ENCODE peak calls at places on chromosomes 7 and 10, in eight cellular contexts. T is GM23248, W is hepatocyte, Z is SK-N-SH, M is OCI-LY7, G is GM23338, J is HCT116, L is PC-9. D is an unnamed sample.
A peak's percentile ranks its signal among the peaks of the same experiment; 100 is the strongest.

GRCh38 chr10:133544506-133544905 is 17.3 kb downstream of the CYP2E1 start:
- DNase-seq in Z (no peak), G (no peak), W (no peak), L (no peak), T (no peak), J (no peak), M (no peak), D (no peak)

GRCh38 chr10:127928021-127928806 is 21.3 kb downstream of the PTPRE start:
- DNase-seq in G (no peak), Z (peak; percentile 57), J (no peak), T (peak; percentile 77), W (peak; percentile 45), L (no peak), M (no peak), D (no peak)

GRCh38 chr7:57215423-57215822 is 83.2 kb upstream of the ZNF479 start:
- DNase-seq in W (no peak), M (no peak), G (no peak), L (no peak), Z (no peak), J (no peak), T (no peak), D (no peak)

GRCh38 chr7:152759655-152760383 is at the start of gene ACTR3B:
- DNase-seq in W (peak; percentile 96), G (peak; percentile 92), T (peak; percentile 94), J (peak; percentile 66), Z (peak; percentile 100), M (peak; percentile 91), L (peak; percentile 90), D (peak; percentile 96)

GRCh38 chr7:123191132-123191531 is 8.6 kb downstream of the SLC13A1 start:
- DNase-seq in Z (no peak), T (no peak), W (peak; percentile 23), M (no peak), J (no peak), G (no peak), L (peak; percentile 54), D (no peak)

GRCh38 chr7:42689626-42690025 is 222.2 kb downstream of the C7orf25 start:
- DNase-seq in Z (no peak), W (no peak), L (no peak), M (no peak), T (peak; percentile 42), G (no peak), J (no peak), D (no peak)

GRCh38 chr7:74388880-74389415 is 64.8 kb upstream of the GTF2IRD1 start:
- DNase-seq in G (no peak), L (no peak), T (no peak), J (no peak), Z (peak; percentile 23), W (no peak), M (no peak), D (no peak)

GRCh38 chr10:31413325-31413724 is 94.3 kb downstream of the ZEB1 start:
- DNase-seq in M (no peak), L (no peak), G (no peak), J (no peak), Z (peak; percentile 26), W (no peak), T (no peak), D (no peak)

GRCh38 chr7:27953361-27953760 is 213.4 kb downstream of the TAX1BP1 start:
- DNase-seq in T (peak; percentile 38), G (no peak), M (no peak), W (no peak), J (no peak), Z (no peak), L (no peak), D (no peak)

GRCh38 chr10:2949948-2950354 is 117.4 kb upstream of the PFKP start:
- DNase-seq in J (no peak), G (no peak), Z (no peak), W (no peak), M (no peak), T (peak; percentile 89), L (no peak), D (peak; percentile 87)

GRCh38 chr7:54932818-54933543 is 85.8 kb upstream of the EGFR start:
- DNase-seq in T (peak; percentile 83), G (peak; percentile 81), W (peak; percentile 85), M (no peak), J (peak; percentile 28), L (peak; percentile 91), Z (peak; percentile 96), D (no peak)

GRCh38 chr7:140262242-140262903 is 85.6 kb upstream of the KDM7A start:
- DNase-seq in M (no peak), T (no peak), G (no peak), W (no peak), Z (no peak), L (no peak), J (no peak), D (no peak)

GRCh38 chr7:71131753-71132520 is at the start of gene GALNT17:
- DNase-seq in M (no peak), T (no peak), J (no peak), L (no peak), W (peak; percentile 19), Z (peak; percentile 40), G (peak; percentile 68), D (no peak)

GRCh38 chr10:76206797-76207352 is 775.5 kb downstream of the LRMDA start:
- DNase-seq in W (no peak), L (no peak), G (no peak), Z (no peak), T (no peak), J (no peak), M (no peak), D (no peak)
- H3K9me2 ChIP-seq in W (no peaks in the 10 kb centered on the region), L (no peaks in the 10 kb centered on the region), G (peaks cover 12% of the 10 kb centered on the region), Z (no peaks in the 10 kb centered on the region), T (no peaks in the 10 kb centered on the region), J (no peaks in the 10 kb centered on the region), M (no peaks in the 10 kb centered on the region), D (no peaks in the 10 kb centered on the region)

GRCh38 chr7:1433128-1433920 is 25.9 kb downstream of the MICALL2 start:
- DNase-seq in L (no peak), W (no peak), M (no peak), Z (no peak), J (no peak), T (no peak), G (no peak), D (no peak)
- H3K9me2 ChIP-seq in L (no peaks in the 10 kb centered on the region), W (no peaks in the 10 kb centered on the region), M (no peaks in the 10 kb centered on the region), Z (no peaks in the 10 kb centered on the region), J (no peaks in the 10 kb centered on the region), T (no peaks in the 10 kb centered on the region), G (no peaks in the 10 kb centered on the region), D (no peaks in the 10 kb centered on the region)

GRCh38 chr7:17900464-17900863 is 39.8 kb downstream of the SNX13 start:
- DNase-seq in G (no peak), M (no peak), Z (no peak), J (no peak), L (no peak), T (no peak), W (no peak), D (no peak)

GRCh38 chr7:17898111-17898510 is 42.2 kb downstream of the SNX13 start:
- DNase-seq in J (no peak), L (no peak), W (no peak), G (no peak), M (no peak), T (no peak), Z (no peak), D (no peak)

GRCh38 chr7:17907014-17907413 is 33.3 kb downstream of the SNX13 start:
- DNase-seq in W (no peak), L (no peak), G (no peak), T (peak; percentile 18), M (no peak), Z (no peak), J (no peak), D (no peak)

GRCh38 chr7:17902599-17902998 is 37.7 kb downstream of the SNX13 start:
- DNase-seq in Z (no peak), G (peak; percentile 75), T (no peak), W (no peak), J (no peak), L (no peak), M (no peak), D (no peak)

DNA sequence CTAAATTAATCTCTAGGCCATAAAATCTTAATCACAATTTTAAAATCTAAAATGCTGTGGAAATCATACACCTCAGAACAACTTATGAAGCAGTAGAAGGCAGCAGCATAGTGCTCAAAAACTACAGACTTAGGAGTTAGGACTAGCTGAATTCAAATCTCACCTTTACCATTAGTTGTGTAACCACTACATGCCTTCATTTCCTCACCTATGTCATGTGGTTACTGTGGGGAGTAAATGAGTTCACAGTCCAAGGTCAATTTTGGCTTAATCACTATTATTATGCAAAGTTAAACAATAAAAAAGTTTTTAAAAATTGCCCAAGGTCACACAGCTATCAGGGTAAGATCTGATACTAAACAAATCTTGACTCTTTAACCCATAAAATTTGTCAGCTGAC is 37.0 kb downstream of the SNX13 start:
- DNase-seq in M (no peak), W (no peak), L (no peak), Z (no peak), G (no peak), T (no peak), J (no peak), D (no peak)
- H3K9me2 ChIP-seq in M (no peaks in the 10 kb centered on the region), W (no peaks in the 10 kb centered on the region), L (no peaks in the 10 kb centered on the region), Z (no peaks in the 10 kb centered on the region), G (no peaks in the 10 kb centered on the region), T (no peaks in the 10 kb centered on the region), J (no peaks in the 10 kb centered on the region), D (no peaks in the 10 kb centered on the region)

GRCh38 chr10:7028809-7029166 is 382.0 kb downstream of the SFMBT2 start:
- DNase-seq in G (no peak), L (no peak), M (no peak), T (peak; percentile 2), W (no peak), J (no peak), Z (no peak), D (no peak)

GRCh38 chr10:7029672-7030071 is 381.2 kb downstream of the SFMBT2 start:
- DNase-seq in W (no peak), M (no peak), J (no peak), Z (no peak), T (no peak), L (no peak), G (no peak), D (no peak)

GRCh38 chr10:7026818-7027217 is 384.0 kb downstream of the SFMBT2 start:
- DNase-seq in G (no peak), J (no peak), W (no peak), M (no peak), Z (no peak), L (no peak), T (no peak), D (no peak)

GRCh38 chr10:7027913-7028808 is 382.7 kb downstream of the SFMBT2 start:
- DNase-seq in W (no peak), M (no peak), L (no peak), T (peak; percentile 45), J (no peak), Z (no peak), G (no peak), D (no peak)

GRCh38 chr10:7027237-7027912 is 383.5 kb downstream of the SFMBT2 start:
- DNase-seq in W (no peak), M (no peak), G (no peak), Z (peak; percentile 11), T (no peak), L (no peak), J (no peak), D (no peak)
- H3K9me2 ChIP-seq in W (no peaks in the 10 kb centered on the region), M (no peaks in the 10 kb centered on the region), G (peaks cover 3% of the 10 kb centered on the region), Z (no peaks in the 10 kb centered on the region), T (no peaks in the 10 kb centered on the region), L (no peaks in the 10 kb centered on the region), J (no peaks in the 10 kb centered on the region), D (no peaks in the 10 kb centered on the region)